ENCODE peak calls at places on chromosome 3, in seven cellular contexts. T, K, X, P, G, M and C are unnamed samples.

GRCh38 chr3:126607214-126607908 is 47.6 kb downstream of the TXNRD3 start:
- DNase-seq in T (no peak), K (peak), X (no peak), P (no peak), G (no peak), M (peak), C (peak)

GRCh38 chr3:13215940-13216546 is 142.8 kb upstream of the IQSEC1 start:
- DNase-seq in T (no peak), K (peak), X (no peak), P (no peak), G (no peak), M (peak), C (no peak)

GRCh38 chr3:126124148-126124868 is 40.4 kb upstream of the SLC41A3 start:
- DNase-seq in T (peak), K (no peak), X (no peak), P (no peak), G (no peak), M (no peak), C (no peak)

GRCh38 chr3:62873672-62874397 is 1.4 kb downstream of the CADPS start:
- DNase-seq in T (peak), K (no peak), X (no peak), P (peak), G (peak), M (peak), C (no peak)

GRCh38 chr3:139312416-139312815 is 31.4 kb upstream of the MRPS22 start:
- DNase-seq in T (no peak), K (no peak), X (no peak), P (no peak), G (no peak), M (no peak), C (no peak)

GRCh38 chr3:4850928-4851265 is 128.3 kb upstream of the BHLHE40 start:
- DNase-seq in T (no peak), K (no peak), X (no peak), P (no peak), G (peak), M (no peak), C (peak)

GRCh38 chr3:155233213-155233612 is 60.3 kb downstream of the STRIT1 start:
- DNase-seq in T (no peak), K (peak), X (no peak), P (no peak), G (no peak), M (peak), C (no peak)

GRCh38 chr3:109930592-109930991 is 593.2 kb upstream of the DPPA4 start:
- DNase-seq in T (no peak), K (no peak), X (no peak), P (no peak), G (no peak), M (no peak), C (no peak)

GRCh38 chr3:176785207-176785606 is 412.1 kb downstream of the TBL1XR1 start:
- DNase-seq in T (no peak), K (no peak), X (no peak), P (no peak), G (no peak), M (no peak), C (no peak)

GRCh38 chr3:69172058-69172457 is 49.7 kb upstream of the LMOD3 start:
- DNase-seq in T (no peak), K (no peak), X (no peak), P (no peak), G (no peak), M (no peak), C (no peak)

GRCh38 chr3:9808345-9809037 is 1.6 kb upstream of the TTLL3 start:
- DNase-seq in T (peak), K (peak), X (peak), P (no peak), G (peak), M (peak), C (peak)
- TF ChIP-seq CTCF in T (peak), K (peak), X (peak), P (peak), G (peak), M (peak), C (peak)

DNA sequence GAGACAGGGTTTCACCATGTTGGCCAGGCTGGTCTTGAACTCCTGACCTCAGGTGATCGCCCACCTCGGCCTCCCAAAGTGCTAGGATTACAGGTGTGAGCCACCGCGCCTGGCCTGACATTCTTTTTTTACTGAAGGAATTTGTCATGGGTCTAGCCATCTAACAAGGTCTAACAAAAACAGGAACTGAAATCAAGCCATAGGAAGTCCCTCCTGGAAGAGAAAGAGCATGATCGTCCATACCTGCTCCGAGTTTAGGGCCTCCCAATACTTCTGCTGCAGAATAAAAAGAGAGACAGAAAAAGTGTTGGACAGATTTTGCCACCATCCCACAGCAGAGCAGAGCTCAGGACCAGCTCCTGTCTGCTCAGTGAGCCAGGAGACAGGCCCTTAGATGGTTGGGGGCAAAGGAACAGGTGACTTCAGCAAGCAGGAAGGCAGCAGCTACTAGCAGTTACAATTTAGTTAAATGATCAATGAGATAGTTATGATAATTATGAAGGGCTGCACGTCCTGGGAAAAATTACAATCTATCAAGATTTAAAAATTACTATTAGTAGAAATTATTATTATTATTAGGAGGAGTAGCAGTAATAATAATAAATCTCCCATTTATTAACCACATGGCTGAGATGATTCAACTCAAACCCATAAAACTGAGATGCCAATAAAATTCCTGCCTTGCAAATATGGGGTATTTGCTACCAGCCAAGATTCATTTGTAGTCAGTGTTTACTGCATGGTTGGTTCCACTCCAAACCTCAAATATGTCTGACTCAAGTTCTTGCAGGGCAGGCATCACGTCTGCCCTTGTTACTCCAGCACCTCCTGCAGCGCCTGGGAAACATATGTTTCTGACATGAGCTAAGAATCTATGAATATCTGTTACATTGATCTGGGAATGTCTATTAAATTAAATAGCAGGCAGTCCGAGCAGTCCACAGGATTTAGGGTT is 40.1 kb downstream of the TMEM44 start:
- DNase-seq in T (no peak), K (peak), X (no peak), P (no peak), G (no peak), M (peak), C (no peak)
- TF ChIP-seq CTCF in T (no peak), K (no peak), X (no peak), P (no peak), G (no peak), M (no peak), C (no peak)

GRCh38 chr3:58131101-58131500 is 79.7 kb downstream of the DNASE1L3 start:
- DNase-seq in T (no peak), K (no peak), X (no peak), P (no peak), G (no peak), M (no peak), C (no peak)

GRCh38 chr3:58134468-58134867 is 76.3 kb downstream of the DNASE1L3 start:
- DNase-seq in T (no peak), K (no peak), X (no peak), P (no peak), G (no peak), M (no peak), C (no peak)

GRCh38 chr3:58137306-58137705 is 73.5 kb downstream of the DNASE1L3 start:
- DNase-seq in T (no peak), K (no peak), X (no peak), P (no peak), G (no peak), M (no peak), C (no peak)

GRCh38 chr3:58132850-58133249 is 77.9 kb downstream of the DNASE1L3 start:
- DNase-seq in T (no peak), K (no peak), X (no peak), P (no peak), G (no peak), M (no peak), C (no peak)

DNA sequence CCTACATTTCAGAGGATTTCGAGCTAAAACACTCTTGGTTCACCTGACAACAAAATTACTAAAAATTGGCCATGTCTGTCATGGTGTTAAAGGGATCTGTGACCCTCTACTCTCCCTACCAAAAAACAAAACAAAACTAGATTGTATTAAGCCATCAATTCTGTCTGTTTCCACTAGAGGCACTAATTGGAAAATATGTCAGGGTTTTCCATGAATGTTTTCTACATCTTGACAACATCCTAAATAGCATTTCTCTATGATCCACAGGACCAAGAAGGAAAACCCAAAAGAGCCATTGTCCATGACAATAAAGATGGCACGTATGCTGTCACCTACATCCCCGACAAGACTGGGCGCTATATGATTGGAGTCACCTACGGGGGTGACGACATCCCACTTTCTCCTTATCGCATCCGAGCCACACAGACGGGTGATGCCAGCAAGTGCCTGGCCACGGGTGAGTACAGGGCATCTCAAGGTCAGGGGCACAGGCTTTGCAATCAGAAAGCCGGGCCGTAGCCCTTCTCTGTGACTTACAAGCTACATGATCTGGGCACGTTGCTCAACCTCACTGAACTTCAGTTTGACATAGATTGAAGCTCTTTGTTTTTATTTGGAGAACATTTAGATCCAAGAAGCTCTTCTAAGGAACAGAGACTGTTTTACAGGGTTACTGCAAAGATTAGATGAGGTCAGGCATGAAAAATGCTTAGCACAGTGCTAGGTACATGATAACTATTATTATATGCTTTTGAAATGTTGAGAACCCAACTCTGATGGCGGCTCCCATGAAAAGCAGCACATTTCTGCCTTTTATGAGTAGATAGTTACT is 74.8 kb downstream of the DNASE1L3 start:
- DNase-seq in T (peak), K (no peak), X (no peak), P (no peak), G (no peak), M (peak), C (no peak)
- TF ChIP-seq CTCF in T (peak), K (peak), X (no peak), P (peak), G (no peak), M (peak), C (peak)

GRCh38 chr3:171616798-171617197 is 156.6 kb upstream of the TNIK start:
- DNase-seq in T (no peak), K (peak), X (no peak), P (no peak), G (no peak), M (no peak), C (no peak)

GRCh38 chr3:171615281-171615680 is 155.1 kb upstream of the TNIK start:
- DNase-seq in T (no peak), K (no peak), X (no peak), P (no peak), G (no peak), M (peak), C (no peak)

GRCh38 chr3:171615742-171616141 is 155.5 kb upstream of the TNIK start:
- DNase-seq in T (no peak), K (no peak), X (no peak), P (no peak), G (no peak), M (peak), C (no peak)

GRCh38 chr3:171614318-171614967 is 154.2 kb upstream of the TNIK start:
- DNase-seq in T (peak), K (no peak), X (no peak), P (peak), G (peak), M (peak), C (peak)
- TF ChIP-seq CTCF in T (peak), K (no peak), X (no peak), P (peak), G (peak), M (peak), C (peak)

DNA sequence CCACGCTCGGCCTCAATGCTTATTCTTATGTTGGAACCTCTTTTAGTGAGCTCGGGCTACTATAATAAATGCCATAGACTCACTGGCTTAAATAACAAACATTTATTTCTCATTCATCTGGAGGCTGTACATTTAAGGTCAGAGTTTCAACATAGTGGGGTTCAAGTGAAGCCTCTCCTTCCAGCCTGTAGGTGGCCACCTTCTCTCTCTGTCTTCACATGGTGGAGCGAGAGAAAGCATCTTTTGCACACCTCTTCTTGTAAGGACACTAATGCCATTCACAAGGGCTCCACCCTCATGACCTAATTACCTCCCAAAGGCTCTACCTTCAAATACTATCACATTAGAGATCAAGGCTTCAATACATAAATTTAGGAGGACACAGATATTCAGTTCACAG is 520.3 kb upstream of the EPHA6 start:
- DNase-seq in T (peak), K (no peak), X (no peak), P (no peak), G (no peak), M (no peak), C (no peak)
- TF ChIP-seq CTCF in T (peak), K (no peak), X (no peak), P (no peak), G (no peak), M (no peak), C (no peak)

GRCh38 chr3:152843955-152844354 is 9.0 kb downstream of the P2RY1 start:
- DNase-seq in T (no peak), K (no peak), X (no peak), P (no peak), G (no peak), M (no peak), C (no peak)

GRCh38 chr3:152836269-152836668 is 1.3 kb downstream of the P2RY1 start:
- DNase-seq in T (peak), K (no peak), X (no peak), P (no peak), G (no peak), M (no peak), C (no peak)

GRCh38 chr3:152842423-152842822 is 7.5 kb downstream of the P2RY1 start:
- DNase-seq in T (no peak), K (no peak), X (no peak), P (no peak), G (no peak), M (no peak), C (no peak)

GRCh38 chr3:152835311-152836102 is 576 bp downstream of the P2RY1 start:
- DNase-seq in T (peak), K (peak), X (no peak), P (peak), G (peak), M (peak), C (peak)

DNA sequence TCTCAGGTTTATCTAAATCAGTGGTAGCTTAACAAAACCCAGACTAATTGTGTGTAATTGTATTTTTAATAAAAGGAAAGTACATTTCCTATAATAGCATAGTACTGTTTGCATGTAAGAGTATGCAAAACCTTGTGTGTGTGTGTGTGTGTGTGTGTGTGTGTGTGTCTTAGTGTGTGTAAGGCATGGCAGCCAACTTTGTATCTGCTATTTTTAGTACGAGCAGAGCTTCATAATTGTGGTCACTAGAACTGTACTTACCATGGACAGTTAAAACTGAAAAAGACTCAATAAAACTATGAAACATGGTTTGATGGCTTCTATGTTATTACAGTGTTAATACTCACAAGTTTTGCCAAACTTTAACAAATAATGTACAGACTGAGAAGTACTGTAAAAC is 6.2 kb downstream of the P2RY1 start:
- DNase-seq in T (no peak), K (no peak), X (no peak), P (no peak), G (no peak), M (no peak), C (no peak)
- TF ChIP-seq CTCF in T (no peak), K (no peak), X (no peak), P (no peak), G (no peak), M (no peak), C (no peak)

DNA sequence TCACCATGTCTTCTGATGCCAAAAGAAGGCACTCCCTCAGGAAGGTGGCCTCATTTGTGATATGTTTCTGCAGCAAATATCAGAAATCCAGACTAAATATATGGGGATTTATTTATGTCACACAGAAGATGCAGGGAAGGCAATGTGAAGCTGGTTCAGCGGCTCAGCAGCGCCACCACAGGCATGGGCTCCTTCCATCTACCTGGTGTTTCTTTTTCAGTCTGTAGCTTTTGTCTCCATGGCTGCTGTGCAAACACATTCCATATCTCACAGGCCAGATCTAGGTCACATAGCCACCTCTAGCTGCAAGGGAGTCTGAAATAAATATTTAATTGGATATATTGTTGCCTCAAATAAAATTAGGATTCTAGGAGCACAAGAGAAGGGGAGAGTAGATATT is 502.1 kb upstream of the IL12A start:
- DNase-seq in T (peak), K (no peak), X (no peak), P (no peak), G (no peak), M (peak), C (no peak)
- TF ChIP-seq CTCF in T (peak), K (peak), X (no peak), P (peak), G (peak), M (peak), C (no peak)

DNA sequence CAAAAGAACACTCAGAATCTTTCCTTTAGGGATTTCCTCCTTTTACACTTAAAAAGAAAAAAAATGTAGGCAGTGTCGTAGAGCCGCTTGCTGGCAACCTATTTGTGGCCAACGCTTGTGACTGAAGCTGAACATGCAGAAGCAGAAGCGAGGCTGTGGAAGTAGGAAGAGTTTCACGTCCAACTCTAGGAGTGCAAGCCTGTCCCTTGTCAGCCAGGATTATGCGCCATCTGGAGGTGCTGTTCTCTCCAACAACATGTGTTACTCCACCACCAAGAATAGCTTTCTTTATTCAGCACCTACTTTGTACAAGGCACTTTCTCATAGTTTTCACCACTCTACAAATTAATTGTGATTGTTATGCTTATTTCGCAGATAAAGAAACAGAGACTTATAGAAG is 223.2 kb upstream of the LMCD1 start:
- DNase-seq in T (peak), K (no peak), X (no peak), P (no peak), G (no peak), M (no peak), C (no peak)
- TF ChIP-seq CTCF in T (peak), K (no peak), X (no peak), P (no peak), G (no peak), M (no peak), C (no peak)

GRCh38 chr3:125050486-125051172 is 5.2 kb downstream of the HEG1 start:
- DNase-seq in T (peak), K (no peak), X (no peak), P (no peak), G (no peak), M (no peak), C (no peak)
- TF ChIP-seq CTCF in T (peak), K (no peak), X (no peak), P (no peak), G (no peak), M (no peak), C (no peak)